ENCODE peak calls at places on chromosomes 13 and 19, in six cellular contexts. Q is astrocyte; M is neural progenitor cell; Y is fibroblast of pulmonary artery; G is heart right ventricle; P is CD8-positive, alpha-beta T cell. A is an unnamed sample.

GRCh38 chr19:6048808-6049405 is 61.4 kb downstream of the RFX2 start:
- DNase-seq in Q (no peak), M (peak; percentile 89), Y (peak; percentile 80), G (peak; percentile 78), P (peak; percentile 77), A (peak; percentile 81)

GRCh38 chr19:18317998-18318800 is 4.7 kb downstream of the LSM4 start:
- DNase-seq in Q (no peak), M (no peak), Y (no peak), G (no peak), P (peak; percentile 65), A (no peak)

GRCh38 chr19:48445256-48445605 is 552 bp upstream of the GRWD1 start:
- DNase-seq in Q (peak; percentile 92), M (peak; percentile 83), Y (peak; percentile 94), G (peak; percentile 47), P (peak; percentile 23), A (peak; percentile 67)

GRCh38 chr13:50589139-50589538 is 254.4 kb downstream of the DLEU7 start:
- DNase-seq in Q (peak; percentile 98), M (no peak), Y (peak; percentile 64), G (no peak), P (no peak), A (peak; percentile 14)

GRCh38 chr13:30730526-30730925 is 4.8 kb upstream of the ALOX5AP start:
- DNase-seq in Q (no peak), M (peak; percentile 68), Y (no peak), G (no peak), P (no peak), A (no peak)

GRCh38 chr19:3336680-3337523 is 29.5 kb upstream of the NFIC start:
- DNase-seq in Q (no peak), M (no peak), Y (peak; percentile 88), G (peak; percentile 83), P (no peak), A (no peak)

GRCh38 chr13:31972453-31972852 is 59.1 kb upstream of the FRY start:
- DNase-seq in Q (no peak), M (no peak), Y (no peak), G (no peak), P (no peak), A (no peak)

GRCh38 chr13:50156140-50156539 is 140.9 kb downstream of the KCNRG start:
- DNase-seq in Q (peak; percentile 88), M (no peak), Y (peak; percentile 60), G (no peak), P (no peak), A (no peak)

GRCh38 chr13:95535243-95535642 is 17.3 kb upstream of the CLDN10 start:
- DNase-seq in Q (peak; percentile 89), M (no peak), Y (peak; percentile 50), G (no peak), P (no peak), A (peak; percentile 26)

GRCh38 chr19:6109947-6110346 is 353 bp downstream of the RFX2 start:
- DNase-seq in Q (no peak), M (no peak), Y (no peak), G (no peak), P (peak; percentile 18), A (no peak)

GRCh38 chr13:60642552-60642951 is 245.5 kb downstream of the TDRD3 start:
- DNase-seq in Q (no peak), M (no peak), Y (no peak), G (no peak), P (no peak), A (no peak)

GRCh38 chr19:2627855-2628254 is 74.6 kb downstream of the GNG7 start:
- DNase-seq in Q (peak; percentile 56), M (no peak), Y (no peak), G (no peak), P (no peak), A (no peak)

GRCh38 chr19:3006075-3006767 is 22.9 kb downstream of the TLE2 start:
- DNase-seq in Q (no peak), M (no peak), Y (no peak), G (no peak), P (no peak), A (peak; percentile 41)

GRCh38 chr13:42002066-42002465 is 41.2 kb upstream of the VWA8 start:
- DNase-seq in Q (no peak), M (no peak), Y (no peak), G (no peak), P (no peak), A (no peak)

GRCh38 chr13:93882086-93882651 is 597.3 kb downstream of the DCT start:
- DNase-seq in Q (peak; percentile 26), M (no peak), Y (no peak), G (no peak), P (no peak), A (no peak)

GRCh38 chr13:113211774-113212173 is 2.4 kb downstream of the CUL4A start:
- DNase-seq in Q (no peak), M (peak; percentile 51), Y (no peak), G (no peak), P (no peak), A (no peak)

GRCh38 chr19:49513746-49514118 is 1.3 kb downstream of the FCGRT start:
- DNase-seq in Q (no peak), M (no peak), Y (no peak), G (no peak), P (no peak), A (no peak)
- H3K4me3 ChIP-seq in Q (peak overlapping the region; percentile 61), M (peak overlapping the region; percentile 66), Y (peak overlapping the region; percentile 66), G (peak overlapping the region; percentile 73), P (peak overlapping the region; percentile 66), A (no peak overlapping the region)

DNA sequence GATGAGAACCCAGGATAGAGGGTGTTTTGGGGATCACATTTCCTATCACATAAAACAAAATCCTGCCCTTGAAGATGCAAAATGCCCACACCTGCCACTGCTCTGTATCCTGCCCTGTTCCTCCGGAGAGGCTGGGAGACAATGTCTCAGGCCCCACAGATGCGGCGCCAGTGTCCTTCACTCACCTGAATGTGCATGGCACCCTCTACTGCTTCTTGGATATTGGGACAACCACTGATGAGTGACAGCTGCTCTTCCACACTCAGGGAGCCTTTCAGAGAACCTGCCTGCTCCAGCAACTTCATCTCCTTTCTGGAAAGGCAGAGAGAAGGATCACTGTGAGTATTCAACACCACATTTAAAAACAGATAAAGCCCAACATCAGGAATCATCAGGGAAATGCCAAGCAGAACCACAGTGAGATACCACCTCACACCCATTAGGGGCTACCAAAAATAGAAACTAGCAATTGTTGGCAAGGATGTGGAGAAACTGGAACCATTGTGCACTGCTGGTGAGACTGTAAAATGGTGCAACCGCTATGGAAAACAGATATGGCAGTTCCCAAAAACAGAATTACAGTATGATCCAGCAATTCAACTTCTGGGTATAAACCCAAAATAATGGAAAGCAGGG is 36.4 kb downstream of the CRYL1 start:
- DNase-seq in Q (no peak), M (no peak), Y (no peak), G (no peak), P (peak; percentile 49), A (no peak)
- TF ChIP-seq CTCF in Q (no peak), M (no peak), Y (no peak), G (peak; percentile 28), P (no peak), A (no peak)

GRCh38 chr19:10010247-10010691 is at the start of gene COL5A3:
- DNase-seq in Q (no peak), M (peak; percentile 69), Y (peak; percentile 60), G (peak; percentile 69), P (no peak), A (no peak)
- H3K4me3 ChIP-seq in Q (peak within 1 kb of the TSS; percentile 60), M (peak within 1 kb of the TSS; percentile 24), Y (peak within 1 kb of the TSS; percentile 43), G (peak within 1 kb of the TSS; percentile 43), P (no peak within 1 kb of the TSS), A (no peak within 1 kb of the TSS)

GRCh38 chr19:8396563-8397203 is 6.5 kb downstream of the RAB11B start:
- DNase-seq in Q (peak; percentile 23), M (peak; percentile 67), Y (peak; percentile 69), G (peak; percentile 55), P (peak; percentile 66), A (peak; percentile 69)
- TF ChIP-seq CTCF in Q (peak; percentile 48), M (peak; percentile 60), Y (peak; percentile 73), G (peak; percentile 66), P (peak; percentile 60), A (peak; percentile 65)

GRCh38 chr13:80215368-80215767 is 125.6 kb downstream of the SPRY2 start:
- DNase-seq in Q (peak; percentile 77), M (no peak), Y (peak; percentile 53), G (no peak), P (no peak), A (no peak)
- H3K4me3 ChIP-seq in Q (no peak overlapping the region), M (no peak overlapping the region), Y (no peak overlapping the region), G (no peak overlapping the region), P (no peak overlapping the region), A (no peak overlapping the region)

DNA sequence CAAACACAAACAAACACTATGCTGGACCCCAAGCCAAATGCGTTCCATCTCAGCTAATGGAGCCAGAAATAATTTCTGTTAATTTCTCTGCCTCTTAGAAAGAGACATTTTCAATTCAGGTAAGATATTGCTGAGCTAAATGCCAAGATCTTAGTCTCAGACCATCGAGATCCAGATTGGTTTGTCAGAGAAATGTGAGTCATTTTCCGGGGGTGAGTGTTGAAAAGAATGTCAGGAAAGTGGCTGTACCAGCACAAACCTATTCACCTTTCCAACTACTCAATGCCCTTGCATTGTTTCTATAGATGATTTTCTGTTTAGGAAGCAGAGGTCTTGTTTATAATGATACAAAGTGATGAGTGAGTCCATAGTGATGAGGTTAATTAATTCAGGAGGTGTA is 266.8 kb upstream of the TSHZ3 start:
- DNase-seq in Q (peak; percentile 23), M (no peak), Y (no peak), G (no peak), P (no peak), A (no peak)
- TF ChIP-seq CTCF in Q (no peak), M (no peak), Y (no peak), G (no peak), P (no peak), A (no peak)

A was measured in GM12865.